ENCODE peak calls at places on chromosome 7, in six cellular contexts. G is MCF 10A, A is left ventricle myocardium inferior, H is progenitor cell of endocrine pancreas, O is PC-9, K is H1. S is an unnamed sample.

GRCh38 chr7:29326872-29327271 is 132.3 kb downstream of the CHN2 start:
- DNase-seq in H (no peak), K (no peak), G (no peak), O (no peak), A (no peak), S (no peak)

GRCh38 chr7:126790763-126791162 is 462.0 kb downstream of the GRM8 start:
- DNase-seq in G (peak), K (no peak), A (no peak), O (no peak), H (no peak), S (no peak)

GRCh38 chr7:139699640-139700504 is 77.9 kb downstream of the HIPK2 start:
- DNase-seq in H (no peak), O (no peak), K (no peak), A (no peak), G (no peak), S (no peak)

GRCh38 chr7:107661081-107661864 is 645 bp downstream of the SLC26A4 start:
- DNase-seq in O (peak), G (peak), A (peak), K (no peak), H (peak), S (peak)

GRCh38 chr7:13986208-13986607 is 3.3 kb downstream of the ETV1 start:
- DNase-seq in G (no peak), K (no peak), O (no peak), A (no peak), H (no peak), S (no peak)

GRCh38 chr7:158595068-158595467 is 7.4 kb upstream of the PTPRN2 start:
- DNase-seq in A (no peak), O (no peak), H (no peak), K (no peak), G (no peak), S (no peak)

GRCh38 chr7:102392332-102392731 is 3.8 kb upstream of the PRKRIP1 start:
- DNase-seq in A (no peak), K (no peak), O (no peak), H (no peak), G (no peak), S (no peak)

GRCh38 chr7:68748934-68749695 is 849.2 kb upstream of the AUTS2 start:
- DNase-seq in K (no peak), G (no peak), O (no peak), H (no peak), A (no peak), S (no peak)

GRCh38 chr7:148478551-148478950 is 112.0 kb upstream of the C7orf33 start:
- DNase-seq in G (no peak), H (no peak), A (no peak), O (no peak), K (no peak), S (no peak)

GRCh38 chr7:27739301-27739913 is 555 bp upstream of the TAX1BP1 start:
- DNase-seq in G (no peak), K (no peak), A (peak), H (no peak), O (no peak), S (no peak)

GRCh38 chr7:29080803-29081202 is 65.5 kb downstream of the CPVL start:
- DNase-seq in H (no peak), A (no peak), K (no peak), G (no peak), O (no peak), S (no peak)

GRCh38 chr7:137658194-137658900 is 188.4 kb downstream of the DGKI start:
- DNase-seq in H (no peak), O (no peak), K (no peak), A (no peak), G (no peak), S (no peak)

GRCh38 chr7:131357282-131357880 is 29.7 kb downstream of the MKLN1 start:
- DNase-seq in G (peak), K (no peak), H (no peak), O (no peak), A (no peak), S (no peak)

GRCh38 chr7:326845-327304 is 36.9 kb downstream of the FOXL3 start:
- DNase-seq in A (no peak), G (no peak), H (no peak), O (no peak), K (no peak), S (peak)

GRCh38 chr7:158112571-158113320 is 474.9 kb downstream of the PTPRN2 start:
- DNase-seq in G (no peak), K (no peak), A (no peak), H (no peak), O (no peak), S (no peak)

GRCh38 chr7:42843209-42843800 is 68.6 kb downstream of the C7orf25 start:
- DNase-seq in G (no peak), K (no peak), A (peak), H (no peak), O (peak), S (peak)

GRCh38 chr7:149245244-149245643 is 5.8 kb downstream of the ZNF212 start:
- DNase-seq in O (no peak), H (no peak), A (no peak), G (no peak), K (no peak), S (no peak)

GRCh38 chr7:18225067-18225466 is 197.4 kb upstream of the PRPS1L1 start:
- DNase-seq in K (no peak), A (no peak), G (no peak), H (no peak), O (no peak), S (no peak)

GRCh38 chr7:157596026-157596425 is 259.2 kb downstream of the DNAJB6 start:
- DNase-seq in A (no peak), K (no peak), O (no peak), G (no peak), H (no peak), S (no peak)

GRCh38 chr7:2894118-2894940 is 50.2 kb upstream of the GNA12 start:
- DNase-seq in A (no peak), H (no peak), G (no peak), O (no peak), K (no peak), S (no peak)

GRCh38 chr7:1042161-1042833 is 2.0 kb upstream of the GPR146 start:
- DNase-seq in O (no peak), A (no peak), G (no peak), H (no peak), K (no peak), S (peak)

GRCh38 chr7:135710417-135711138 is 17.4 kb downstream of the SLC13A4 start:
- DNase-seq in O (no peak), K (no peak), G (peak), A (no peak), H (no peak), S (no peak)

GRCh38 chr7:156907656-156908055 is 14.7 kb upstream of the LMBR1 start:
- DNase-seq in G (peak), A (no peak), O (no peak), K (no peak), H (no peak), S (no peak)

GRCh38 chr7:77199008-77199966 is at the start of gene FGL2:
- DNase-seq in K (no peak), O (no peak), A (peak), H (no peak), G (no peak), S (peak)

GRCh38 chr7:94060772-94061171 is 56.6 kb upstream of the BET1 start:
- DNase-seq in O (no peak), K (no peak), H (no peak), G (no peak), A (no peak), S (no peak)

GRCh38 chr7:100477871-100478248 is 1.2 kb downstream of the TSC22D4 start:
- DNase-seq in H (no peak), O (no peak), K (no peak), G (no peak), A (no peak), S (no peak)

GRCh38 chr7:90262438-90262837 is 17.5 kb downstream of the CFAP69 start:
- DNase-seq in G (peak), K (no peak), A (no peak), O (no peak), H (no peak), S (no peak)

GRCh38 chr7:35991511-35992232 is 161.4 kb upstream of the EEPD1 start:
- DNase-seq in A (no peak), O (no peak), H (no peak), K (no peak), G (no peak), S (no peak)

GRCh38 chr7:77989981-77990566 is 191.5 kb downstream of the PHTF2 start:
- DNase-seq in K (no peak), G (peak), H (no peak), A (no peak), O (peak), S (no peak)

GRCh38 chr7:1264345-1265280 is 31.9 kb downstream of the UNCX start:
- DNase-seq in A (no peak), H (no peak), O (no peak), K (no peak), G (no peak), S (no peak)

GRCh38 chr7:29003703-29004102 is 45.6 kb upstream of the TRIL start:
- DNase-seq in H (no peak), K (no peak), G (no peak), A (no peak), O (no peak), S (no peak)

GRCh38 chr7:74482629-74483401 is 29.1 kb downstream of the GTF2IRD1 start:
- DNase-seq in A (no peak), H (no peak), K (no peak), G (peak), O (peak), S (no peak)
- TF ChIP-seq CTCF in A (no peak), H (no peak), K (no peak), G (no peak), O (no peak), S (no peak)

GRCh38 chr7:7352845-7353244 is 170.5 kb downstream of the C1GALT1 start:
- DNase-seq in O (peak), H (no peak), G (peak), A (no peak), K (peak), S (no peak)
- TF ChIP-seq CTCF in O (peak), H (peak), G (peak), A (no peak), K (peak), S (peak)

DNA sequence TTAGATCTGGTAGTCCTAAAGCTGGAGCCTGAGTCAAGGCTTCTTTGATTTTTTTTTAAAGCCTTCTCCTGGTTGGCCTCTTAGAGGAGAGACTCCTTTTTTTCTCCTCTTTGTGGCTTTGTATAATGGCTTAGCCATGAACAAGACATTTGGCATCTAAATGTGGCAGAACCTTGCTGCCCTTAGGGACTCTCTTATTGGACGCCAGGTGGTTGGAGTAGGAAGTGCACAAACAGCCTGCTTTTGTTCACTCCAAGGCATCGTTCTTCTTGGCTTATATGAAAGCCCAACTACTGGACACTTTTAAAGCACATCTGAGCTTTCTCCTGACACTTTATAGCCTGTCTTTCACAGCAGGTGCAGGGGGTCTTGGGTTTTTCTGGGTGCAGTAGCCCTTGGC is 25.0 kb downstream of the ZPBP start:
- DNase-seq in K (no peak), H (no peak), G (peak), A (no peak), O (no peak), S (peak)
- TF ChIP-seq CTCF in K (peak), H (peak), G (peak), A (peak), O (peak), S (peak)

DNA sequence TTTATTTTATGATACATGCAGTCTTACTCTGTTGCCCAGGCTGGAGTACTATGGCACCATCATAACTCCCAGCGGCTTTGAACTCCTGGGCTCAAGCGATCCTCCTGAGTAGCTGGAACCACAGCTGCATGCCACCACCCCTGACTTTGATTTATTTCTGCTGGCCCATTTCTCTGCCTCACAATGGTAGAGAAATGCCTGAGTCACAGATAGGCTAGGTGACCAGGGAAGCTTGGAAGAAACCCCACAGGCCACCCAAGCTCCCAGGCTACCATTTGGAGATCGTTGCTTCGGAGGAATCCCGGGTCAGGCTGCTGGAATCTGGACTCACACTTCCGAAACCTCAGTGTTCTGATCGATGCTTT is 17.4 kb upstream of the BAIAP2L1 start:
- DNase-seq in A (no peak), H (no peak), G (peak), K (no peak), O (peak), S (no peak)
- TF ChIP-seq CTCF in A (no peak), H (no peak), G (no peak), K (no peak), O (peak), S (no peak)

DNA sequence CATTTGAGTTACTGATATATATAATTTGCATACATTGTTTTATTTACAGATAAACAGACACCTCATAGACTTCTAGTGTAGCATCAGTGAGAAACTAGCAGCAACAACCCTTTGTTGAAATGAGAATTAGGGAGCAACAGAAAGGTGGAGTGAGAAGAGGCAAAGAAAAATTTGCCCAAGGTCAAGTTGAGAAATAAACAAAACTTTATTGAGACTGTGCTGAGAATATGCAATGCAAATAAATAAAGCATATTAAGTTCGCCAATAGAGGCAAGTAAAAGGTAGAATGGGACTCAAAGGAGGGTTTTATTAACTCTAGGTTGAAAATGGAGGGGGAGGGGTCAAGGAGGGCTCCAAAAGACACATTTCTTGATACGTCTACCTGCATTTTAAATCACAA is 49.8 kb downstream of the CACNA2D1 start:
- DNase-seq in H (no peak), A (no peak), K (no peak), G (no peak), O (no peak), S (no peak)
- TF ChIP-seq CTCF in H (no peak), A (no peak), K (no peak), G (no peak), O (no peak), S (no peak)

GRCh38 chr7:150973571-150974451 is 4.3 kb downstream of the KCNH2 start:
- DNase-seq in H (no peak), O (no peak), A (no peak), G (no peak), K (no peak), S (no peak)
- TF ChIP-seq CTCF in H (no peak), O (no peak), A (no peak), G (no peak), K (no peak), S (no peak)

GRCh38 chr7:70492641-70493040 is 639.3 kb upstream of the GALNT17 start:
- DNase-seq in H (no peak), O (no peak), A (no peak), G (no peak), K (no peak), S (no peak)
- TF ChIP-seq CTCF in H (no peak), O (no peak), A (no peak), G (no peak), K (no peak), S (no peak)